ENCODE peak calls at places on chromosomes 3 and 15, in four cellular contexts. One of them, this sample, is unnamed. For H3K36me3, the result is how much of the 10 kb centered on the place peaks cover.

GRCh38 chr3:126472277-126473006 is 3.2 kb downstream of the ZXDC start:
- DNase-seq in adrenal gland: peak
- DNase-seq in effector memory CD4-positive, alpha-beta T cell: no peak
- DNase-seq in HCT116: peak
- DNase-seq in this sample: no peak

GRCh38 chr3:13515786-13516783 is 32.8 kb upstream of the FBLN2 start:
- DNase-seq in adrenal gland: no peak
- DNase-seq in effector memory CD4-positive, alpha-beta T cell: no peak
- DNase-seq in HCT116: no peak
- DNase-seq in this sample: no peak

GRCh38 chr3:56055616-56056350 is 412.5 kb downstream of the ERC2 start:
- DNase-seq in adrenal gland: no peak
- DNase-seq in effector memory CD4-positive, alpha-beta T cell: no peak
- DNase-seq in HCT116: no peak
- DNase-seq in this sample: no peak

GRCh38 chr15:29570931-29571727 is 251.1 kb downstream of the TJP1 start:
- DNase-seq in adrenal gland: no peak
- DNase-seq in effector memory CD4-positive, alpha-beta T cell: no peak
- DNase-seq in HCT116: no peak
- DNase-seq in this sample: no peak

GRCh38 chr15:40567111-40567510 is 2.0 kb upstream of the RPUSD2 start:
- DNase-seq in adrenal gland: no peak
- DNase-seq in effector memory CD4-positive, alpha-beta T cell: no peak
- DNase-seq in HCT116: peak
- DNase-seq in this sample: no peak

GRCh38 chr3:124951511-124952390 is 17.2 kb upstream of the MUC13 start:
- DNase-seq in adrenal gland: peak
- DNase-seq in effector memory CD4-positive, alpha-beta T cell: no peak
- DNase-seq in HCT116: no peak
- DNase-seq in this sample: no peak

GRCh38 chr3:36969540-36970432 is 23.1 kb downstream of the EPM2AIP1 start:
- DNase-seq in adrenal gland: peak
- DNase-seq in effector memory CD4-positive, alpha-beta T cell: no peak
- DNase-seq in HCT116: no peak
- DNase-seq in this sample: peak

GRCh38 chr15:42971830-42972229 is 51.3 kb upstream of the TTBK2 start:
- DNase-seq in adrenal gland: no peak
- DNase-seq in effector memory CD4-positive, alpha-beta T cell: no peak
- DNase-seq in HCT116: no peak
- DNase-seq in this sample: no peak

GRCh38 chr3:45082139-45082538 is 56.0 kb downstream of the CLEC3B start:
- DNase-seq in adrenal gland: no peak
- DNase-seq in effector memory CD4-positive, alpha-beta T cell: no peak
- DNase-seq in HCT116: no peak
- DNase-seq in this sample: no peak

GRCh38 chr15:77866596-77867125 is 210.8 kb downstream of the TBC1D2B start:
- DNase-seq in adrenal gland: no peak
- DNase-seq in effector memory CD4-positive, alpha-beta T cell: no peak
- DNase-seq in HCT116: no peak
- DNase-seq in this sample: no peak

GRCh38 chr3:139608924-139609323 is 68.8 kb downstream of the NMNAT3 start:
- DNase-seq in adrenal gland: no peak
- DNase-seq in effector memory CD4-positive, alpha-beta T cell: no peak
- DNase-seq in HCT116: no peak
- DNase-seq in this sample: no peak

GRCh38 chr3:148943531-148944200 is 47.7 kb upstream of the GYG1 start:
- DNase-seq in adrenal gland: no peak
- DNase-seq in effector memory CD4-positive, alpha-beta T cell: no peak
- DNase-seq in HCT116: peak
- DNase-seq in this sample: no peak

GRCh38 chr3:69541823-69542264 is 156.0 kb upstream of the FRMD4B start:
- DNase-seq in adrenal gland: peak
- DNase-seq in effector memory CD4-positive, alpha-beta T cell: no peak
- DNase-seq in HCT116: no peak
- DNase-seq in this sample: no peak

GRCh38 chr3:39098473-39099000 is 8.9 kb downstream of the GORASP1 start:
- DNase-seq in adrenal gland: no peak
- DNase-seq in effector memory CD4-positive, alpha-beta T cell: no peak
- DNase-seq in HCT116: no peak
- DNase-seq in this sample: no peak

GRCh38 chr3:39099738-39100499 is 7.5 kb downstream of the GORASP1 start:
- DNase-seq in adrenal gland: no peak
- DNase-seq in effector memory CD4-positive, alpha-beta T cell: no peak
- DNase-seq in HCT116: no peak
- DNase-seq in this sample: no peak

GRCh38 chr3:39097716-39098472 is 9.5 kb downstream of the GORASP1 start:
- DNase-seq in adrenal gland: no peak
- DNase-seq in effector memory CD4-positive, alpha-beta T cell: no peak
- DNase-seq in HCT116: no peak
- DNase-seq in this sample: no peak

GRCh38 chr3:39100500-39100886 is 6.9 kb downstream of the GORASP1 start:
- DNase-seq in adrenal gland: no peak
- DNase-seq in effector memory CD4-positive, alpha-beta T cell: no peak
- DNase-seq in HCT116: no peak
- DNase-seq in this sample: no peak

GRCh38 chr3:39099242-39099641 is 8.2 kb downstream of the GORASP1 start:
- DNase-seq in adrenal gland: no peak
- DNase-seq in effector memory CD4-positive, alpha-beta T cell: no peak
- DNase-seq in HCT116: no peak
- DNase-seq in this sample: no peak
- H3K36me3 ChIP-seq in adrenal gland: half or more
- H3K36me3 ChIP-seq in effector memory CD4-positive, alpha-beta T cell: half or more
- H3K36me3 ChIP-seq in HCT116: under half
- H3K36me3 ChIP-seq in this sample: half or more

GRCh38 chr3:151218136-151218535 is 15.1 kb upstream of the GPR171 start:
- DNase-seq in adrenal gland: no peak
- DNase-seq in effector memory CD4-positive, alpha-beta T cell: no peak
- DNase-seq in HCT116: no peak
- DNase-seq in this sample: no peak

GRCh38 chr3:151214459-151214858 is 11.4 kb upstream of the GPR171 start:
- DNase-seq in adrenal gland: no peak
- DNase-seq in effector memory CD4-positive, alpha-beta T cell: no peak
- DNase-seq in HCT116: no peak
- DNase-seq in this sample: no peak

GRCh38 chr3:151217208-151217607 is 14.2 kb upstream of the GPR171 start:
- DNase-seq in adrenal gland: no peak
- DNase-seq in effector memory CD4-positive, alpha-beta T cell: no peak
- DNase-seq in HCT116: no peak
- DNase-seq in this sample: no peak

GRCh38 chr3:151219056-151219455 is 16.0 kb upstream of the GPR171 start:
- DNase-seq in adrenal gland: no peak
- DNase-seq in effector memory CD4-positive, alpha-beta T cell: no peak
- DNase-seq in HCT116: peak
- DNase-seq in this sample: no peak

GRCh38 chr3:151216641-151217040 is 13.6 kb upstream of the GPR171 start:
- DNase-seq in adrenal gland: no peak
- DNase-seq in effector memory CD4-positive, alpha-beta T cell: no peak
- DNase-seq in HCT116: no peak
- DNase-seq in this sample: no peak
- H3K4me3 ChIP-seq in adrenal gland: no peak
- H3K4me3 ChIP-seq in effector memory CD4-positive, alpha-beta T cell: no peak
- H3K4me3 ChIP-seq in HCT116: no peak
- H3K4me3 ChIP-seq in this sample: no peak

DNA sequence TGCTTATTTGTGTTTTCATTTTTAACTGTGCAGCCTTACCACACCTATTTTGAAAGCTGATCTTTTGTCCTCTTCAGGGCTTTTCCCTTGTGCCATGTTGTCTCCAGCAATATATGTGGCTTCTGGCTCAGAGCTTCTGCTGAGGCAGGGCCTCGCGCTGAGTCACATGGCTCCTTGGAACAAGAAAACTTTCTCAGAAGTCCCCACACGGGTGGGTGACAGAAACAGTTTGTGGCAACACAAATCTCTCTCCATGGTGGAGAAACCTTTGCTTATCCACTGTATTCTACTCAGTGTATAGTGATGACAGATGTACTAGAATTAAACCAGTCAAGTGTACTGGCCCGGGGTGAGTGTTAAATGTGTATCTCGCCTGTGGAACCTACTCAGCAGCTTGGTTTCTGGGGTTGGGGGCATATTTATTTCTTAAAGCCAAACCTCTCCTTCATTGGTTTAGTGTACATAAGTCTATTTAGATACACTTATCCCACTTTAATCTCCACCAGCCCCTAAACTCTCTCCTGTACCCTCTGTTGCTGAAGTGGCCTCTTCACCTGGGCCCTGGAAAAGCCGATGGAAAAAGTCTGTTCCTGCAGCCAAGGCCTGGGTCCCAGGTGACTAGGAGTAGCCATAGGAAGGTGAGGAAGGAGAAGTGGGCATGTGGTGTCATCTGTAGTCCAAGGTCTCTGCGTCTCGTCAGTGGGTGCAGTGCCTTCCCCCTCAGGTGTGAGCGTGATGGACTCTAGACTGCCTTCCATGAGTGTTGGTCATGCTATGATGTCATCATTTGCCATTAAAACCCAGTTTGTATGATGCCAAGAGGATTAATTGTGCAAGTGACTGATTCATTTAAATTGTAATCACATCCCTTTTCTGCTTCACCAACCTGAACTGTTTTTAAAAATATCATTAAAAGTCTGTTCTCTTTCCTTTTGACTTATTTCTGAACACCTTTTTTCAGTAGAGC is 3.2 kb upstream of the FBXL22 start:
- DNase-seq in adrenal gland: no peak
- DNase-seq in effector memory CD4-positive, alpha-beta T cell: no peak
- DNase-seq in HCT116: no peak
- DNase-seq in this sample: peak
- H3K36me3 ChIP-seq in adrenal gland: under half
- H3K36me3 ChIP-seq in effector memory CD4-positive, alpha-beta T cell: under half
- H3K36me3 ChIP-seq in HCT116: under half
- H3K36me3 ChIP-seq in this sample: under half

GRCh38 chr15:74843891-74844299 is 939 bp upstream of the ULK3 start:
- DNase-seq in adrenal gland: peak
- DNase-seq in effector memory CD4-positive, alpha-beta T cell: peak
- DNase-seq in HCT116: no peak
- DNase-seq in this sample: no peak
- H3K4me3 ChIP-seq in adrenal gland: no peak
- H3K4me3 ChIP-seq in effector memory CD4-positive, alpha-beta T cell: peak
- H3K4me3 ChIP-seq in HCT116: peak
- H3K4me3 ChIP-seq in this sample: peak

DNA sequence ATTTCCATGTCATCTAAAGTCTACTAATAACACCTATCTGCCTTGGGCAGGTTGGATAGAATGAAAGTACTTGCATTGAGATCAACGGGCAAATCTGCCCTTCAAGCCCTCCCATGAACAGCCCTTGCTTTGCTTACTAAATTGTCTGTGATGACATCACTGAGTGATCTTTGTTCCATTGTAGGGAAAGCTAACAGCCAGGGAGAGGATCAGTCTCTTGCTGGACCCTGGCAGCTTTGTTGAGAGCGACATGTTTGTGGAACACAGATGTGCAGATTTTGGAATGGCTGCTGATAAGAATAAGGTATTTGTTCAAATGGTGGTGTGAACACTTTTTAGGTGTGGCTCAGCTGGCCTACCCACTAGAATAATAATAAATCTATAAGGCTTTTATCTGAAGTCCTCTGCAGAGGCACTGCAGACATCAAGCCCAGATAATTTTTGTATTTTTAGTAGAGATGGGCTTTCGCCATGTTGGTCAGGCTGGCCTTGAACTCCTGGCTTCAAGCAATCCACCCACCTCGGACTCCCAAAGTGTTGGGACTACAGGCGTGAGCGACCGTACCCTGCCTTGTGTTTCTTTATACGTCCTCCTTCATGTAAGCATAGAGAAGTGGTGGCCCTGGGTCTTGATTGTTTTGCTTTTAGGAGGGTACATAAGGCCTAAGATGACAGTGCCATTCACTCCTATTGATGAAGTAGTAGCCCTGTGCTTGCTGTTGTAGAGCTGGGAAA is 5.7 kb downstream of the PCCB start:
- DNase-seq in adrenal gland: no peak
- DNase-seq in effector memory CD4-positive, alpha-beta T cell: no peak
- DNase-seq in HCT116: no peak
- DNase-seq in this sample: no peak
- H3K36me3 ChIP-seq in adrenal gland: under half
- H3K36me3 ChIP-seq in effector memory CD4-positive, alpha-beta T cell: under half
- H3K36me3 ChIP-seq in HCT116: under half
- H3K36me3 ChIP-seq in this sample: under half

GRCh38 chr3:129317876-129318275 is 39.2 kb downstream of the HMCES start:
- DNase-seq in adrenal gland: no peak
- DNase-seq in effector memory CD4-positive, alpha-beta T cell: no peak
- DNase-seq in HCT116: no peak
- DNase-seq in this sample: no peak
- H3K4me3 ChIP-seq in adrenal gland: no peak
- H3K4me3 ChIP-seq in effector memory CD4-positive, alpha-beta T cell: no peak
- H3K4me3 ChIP-seq in HCT116: no peak
- H3K4me3 ChIP-seq in this sample: no peak

DNA sequence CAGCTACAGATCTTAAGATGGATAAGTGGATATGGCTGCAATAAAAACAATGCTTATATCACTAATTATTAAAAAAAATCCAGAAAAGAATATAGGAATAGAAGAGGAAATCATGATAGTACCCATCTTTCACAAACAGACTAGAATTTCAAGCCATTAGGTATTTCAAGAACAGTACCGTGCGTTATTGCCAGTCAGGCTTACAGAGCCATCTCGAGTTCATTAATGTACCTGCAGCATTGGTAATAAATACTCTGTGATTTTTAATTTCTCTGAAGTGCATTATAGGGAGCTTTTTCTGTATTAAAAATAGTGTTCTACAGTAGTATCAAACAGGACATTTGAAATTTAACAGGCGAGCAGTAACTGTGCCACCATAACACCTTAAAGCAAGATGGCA is 35.7 kb downstream of the ST3GAL6 start:
- DNase-seq in adrenal gland: no peak
- DNase-seq in effector memory CD4-positive, alpha-beta T cell: no peak
- DNase-seq in HCT116: no peak
- DNase-seq in this sample: no peak
- H3K36me3 ChIP-seq in adrenal gland: under half
- H3K36me3 ChIP-seq in effector memory CD4-positive, alpha-beta T cell: under half
- H3K36me3 ChIP-seq in HCT116: under half
- H3K36me3 ChIP-seq in this sample: under half

DNA sequence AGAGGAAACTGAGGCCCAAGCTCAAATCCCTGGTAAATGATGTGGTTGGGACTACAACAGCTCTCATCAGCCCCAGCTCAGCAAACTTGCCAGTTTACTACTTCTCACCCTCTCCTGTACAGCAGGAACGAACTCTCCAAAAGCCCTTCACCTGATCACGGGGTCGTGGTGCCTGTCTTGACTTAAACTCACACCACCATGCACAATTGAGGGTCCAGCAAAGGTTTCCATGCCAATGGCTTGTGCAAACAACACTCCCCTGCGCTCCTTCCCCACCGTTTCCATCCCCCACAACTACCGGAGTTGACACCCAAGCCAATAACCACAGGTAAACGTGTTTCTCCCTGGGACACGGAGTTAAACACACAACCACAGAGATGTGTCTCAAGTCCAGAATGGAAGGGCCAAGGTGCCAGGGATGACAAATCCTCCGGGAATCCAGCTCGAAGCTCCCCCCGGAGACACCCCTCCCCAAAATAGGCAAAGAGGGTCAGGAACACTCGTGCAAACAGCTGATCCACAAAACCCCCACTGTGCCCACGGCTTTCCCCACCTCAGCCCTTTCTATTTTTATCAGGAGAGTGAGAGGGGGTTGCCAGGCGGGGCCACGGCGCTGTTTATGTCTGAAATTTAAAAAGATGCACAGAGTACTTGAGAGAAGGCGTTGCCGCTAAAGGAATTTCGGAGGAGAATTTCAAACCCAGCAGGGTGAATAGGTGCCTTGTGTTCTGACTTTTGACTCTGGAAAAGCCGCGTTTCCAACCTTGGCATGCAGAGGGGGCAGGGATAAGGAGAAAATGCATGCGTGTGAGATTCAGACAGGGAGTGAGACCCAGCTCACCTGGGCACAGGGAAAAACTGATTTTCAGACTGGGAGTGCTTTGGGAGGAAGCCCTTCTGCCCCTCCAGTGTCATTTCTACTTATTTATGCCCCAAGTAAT is 10.6 kb upstream of the ACAN start:
- DNase-seq in adrenal gland: no peak
- DNase-seq in effector memory CD4-positive, alpha-beta T cell: no peak
- DNase-seq in HCT116: no peak
- DNase-seq in this sample: no peak
- H3K4me3 ChIP-seq in adrenal gland: no peak
- H3K4me3 ChIP-seq in effector memory CD4-positive, alpha-beta T cell: no peak
- H3K4me3 ChIP-seq in HCT116: no peak
- H3K4me3 ChIP-seq in this sample: no peak